ENCODE peak calls at places on chromosomes 4 and X, in nine cellular contexts. E is IMR-90; Z is CD4-positive, alpha-beta T cell; L is astrocyte of the spinal cord; H is AG09319; W is adrenal gland; G is CD8-positive, alpha-beta T cell; Q is glutamatergic neuron; D is GM10248. U is an unnamed sample.

GRCh38 chrX:123869488-123869887 is 9.6 kb downstream of the XIAP start:
- DNase-seq in E (peak; percentile 57), Z (no peak), L (peak; percentile 8), H (no peak), W (no peak), G (no peak), Q (no peak), D (no peak), U (no peak)

GRCh38 chrX:40300286-40300890 is 202.6 kb upstream of the BCOR start:
- DNase-seq in E (no peak), Z (no peak), L (no peak), H (no peak), W (no peak), G (no peak), Q (no peak), D (peak; percentile 46), U (no peak)

GRCh38 chr4:112378858-112379257 is 81.7 kb downstream of the ALPK1 start:
- DNase-seq in E (no peak), Z (no peak), L (no peak), H (no peak), W (no peak), G (no peak), Q (no peak), D (no peak), U (no peak)

GRCh38 chr4:154595807-154596206 is 5.3 kb upstream of the FGA start:
- DNase-seq in E (no peak), Z (no peak), L (no peak), H (no peak), W (no peak), G (no peak), Q (no peak), D (no peak), U (no peak)

GRCh38 chr4:38560763-38561558 is 103.0 kb upstream of the KLF3 start:
- DNase-seq in E (no peak), Z (no peak), L (no peak), H (no peak), W (no peak), G (no peak), Q (no peak), D (peak; percentile 73), U (no peak)

GRCh38 chr4:87497586-87497985 is 31.6 kb downstream of the SPARCL1 start:
- DNase-seq in E (no peak), Z (no peak), L (no peak), H (no peak), W (no peak), G (no peak), Q (no peak), D (no peak), U (no peak)

GRCh38 chrX:136711147-136711546 is 63.2 kb downstream of the CD40LG start:
- DNase-seq in E (peak; percentile 36), Z (no peak), L (peak; percentile 53), H (peak; percentile 4), W (peak; percentile 33), G (no peak), Q (peak; percentile 22), D (no peak), U (no peak)

GRCh38 chr4:25568788-25569231 is 86.8 kb upstream of the SLC34A2 start:
- DNase-seq in E (no peak), Z (no peak), L (no peak), H (no peak), W (no peak), G (no peak), Q (no peak), D (no peak), U (no peak)

GRCh38 chr4:182576609-182577289 is 333.5 kb downstream of the TENM3 start:
- DNase-seq in E (peak; percentile 65), Z (no peak), L (no peak), H (no peak), W (no peak), G (no peak), Q (peak; percentile 40), D (no peak), U (no peak)

GRCh38 chr4:1198070-1198844 is 25.9 kb upstream of the SPON2 start:
- DNase-seq in E (peak; percentile 70), Z (no peak), L (no peak), H (no peak), W (no peak), G (no peak), Q (peak; percentile 50), D (no peak), U (no peak)

GRCh38 chr4:117267317-117267716 is 181.9 kb upstream of the TRAM1L1 start:
- DNase-seq in E (no peak), Z (no peak), L (no peak), H (no peak), W (no peak), G (no peak), Q (no peak), D (no peak), U (no peak)

GRCh38 chrX:136260801-136261200 is 9.6 kb upstream of the MAP7D3 start:
- DNase-seq in E (peak; percentile 89), Z (no peak), L (peak; percentile 75), H (no peak), W (no peak), G (no peak), Q (no peak), D (no peak), U (no peak)

GRCh38 chr4:21387683-21388082 is 560.9 kb downstream of the KCNIP4 start:
- DNase-seq in E (no peak), Z (no peak), L (no peak), H (no peak), W (no peak), G (no peak), Q (no peak), D (no peak), U (no peak)

GRCh38 chr4:188423039-188423438 is 283.8 kb downstream of the TRIML1 start:
- DNase-seq in E (peak; percentile 31), Z (no peak), L (no peak), H (no peak), W (no peak), G (no peak), Q (no peak), D (no peak), U (no peak)

GRCh38 chr4:77201343-77201742 is 44.3 kb downstream of the CCNG2 start:
- DNase-seq in E (peak; percentile 43), Z (no peak), L (peak; percentile 4), H (no peak), W (no peak), G (no peak), Q (no peak), D (no peak), U (no peak)

GRCh38 chr4:134201216-134202098 is at the start of gene PABPC4L:
- DNase-seq in E (peak; percentile 24), Z (no peak), L (peak; percentile 77), H (no peak), W (peak; percentile 18), G (no peak), Q (peak; percentile 32), D (no peak), U (peak; percentile 40)

GRCh38 chr4:10006604-10007435 is 14.5 kb downstream of the SLC2A9 start:
- DNase-seq in E (no peak), Z (no peak), L (peak; percentile 1), H (no peak), W (peak; percentile 28), G (no peak), Q (no peak), D (no peak), U (no peak)
- TF ChIP-seq CTCF in E (no peak), Z (no peak), L (no peak), H (no peak), W (no peak), G (no peak), Q (no peak), D (no peak), U (no peak)

DNA sequence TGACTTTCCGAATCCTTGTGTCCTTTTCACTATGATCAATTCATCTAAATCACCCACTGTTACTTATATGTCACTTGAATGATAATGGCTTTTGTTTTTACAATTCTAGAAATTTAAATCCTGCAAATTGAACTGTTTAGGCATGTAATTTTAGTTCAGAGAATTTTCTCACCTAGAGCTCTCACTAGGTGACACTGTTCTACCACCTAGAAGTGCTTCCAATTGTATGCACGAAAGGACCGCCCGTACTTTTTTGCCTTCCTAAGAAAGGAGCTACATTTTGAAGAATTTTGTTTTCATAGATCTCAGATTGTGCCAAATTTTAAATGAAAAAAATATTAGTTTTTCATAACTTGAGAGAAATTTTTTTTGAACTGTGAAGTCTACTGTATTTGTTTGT is 481.6 kb upstream of the FSTL5 start:
- DNase-seq in E (no peak), Z (no peak), L (no peak), H (no peak), W (no peak), G (no peak), Q (no peak), D (no peak), U (no peak)
- TF ChIP-seq CTCF in E (no peak), Z (no peak), L (no peak), H (no peak), W (no peak), G (no peak), Q (no peak), D (no peak), U (no peak)

GRCh38 chrX:154980330-154981115 is 42.0 kb downstream of the F8 start:
- DNase-seq in E (peak; percentile 49), Z (peak; percentile 58), L (peak; percentile 61), H (peak; percentile 18), W (peak; percentile 65), G (peak; percentile 85), Q (peak; percentile 65), D (peak; percentile 61), U (peak; percentile 61)

GRCh38 chrX:154986826-154987575 is 35.5 kb downstream of the F8 start:
- DNase-seq in E (no peak), Z (no peak), L (no peak), H (no peak), W (no peak), G (no peak), Q (no peak), D (no peak), U (no peak)

GRCh38 chrX:154979671-154980070 is 42.9 kb downstream of the F8 start:
- DNase-seq in E (no peak), Z (no peak), L (no peak), H (no peak), W (no peak), G (no peak), Q (no peak), D (no peak), U (no peak)

GRCh38 chrX:154981116-154981411 is 41.5 kb downstream of the F8 start:
- DNase-seq in E (no peak), Z (no peak), L (no peak), H (no peak), W (no peak), G (no peak), Q (no peak), D (no peak), U (no peak)
- TF ChIP-seq CTCF in E (no peak), Z (peak; percentile 20), L (no peak), H (no peak), W (no peak), G (no peak), Q (peak; percentile 10), D (no peak), U (peak; percentile 6)

DNA sequence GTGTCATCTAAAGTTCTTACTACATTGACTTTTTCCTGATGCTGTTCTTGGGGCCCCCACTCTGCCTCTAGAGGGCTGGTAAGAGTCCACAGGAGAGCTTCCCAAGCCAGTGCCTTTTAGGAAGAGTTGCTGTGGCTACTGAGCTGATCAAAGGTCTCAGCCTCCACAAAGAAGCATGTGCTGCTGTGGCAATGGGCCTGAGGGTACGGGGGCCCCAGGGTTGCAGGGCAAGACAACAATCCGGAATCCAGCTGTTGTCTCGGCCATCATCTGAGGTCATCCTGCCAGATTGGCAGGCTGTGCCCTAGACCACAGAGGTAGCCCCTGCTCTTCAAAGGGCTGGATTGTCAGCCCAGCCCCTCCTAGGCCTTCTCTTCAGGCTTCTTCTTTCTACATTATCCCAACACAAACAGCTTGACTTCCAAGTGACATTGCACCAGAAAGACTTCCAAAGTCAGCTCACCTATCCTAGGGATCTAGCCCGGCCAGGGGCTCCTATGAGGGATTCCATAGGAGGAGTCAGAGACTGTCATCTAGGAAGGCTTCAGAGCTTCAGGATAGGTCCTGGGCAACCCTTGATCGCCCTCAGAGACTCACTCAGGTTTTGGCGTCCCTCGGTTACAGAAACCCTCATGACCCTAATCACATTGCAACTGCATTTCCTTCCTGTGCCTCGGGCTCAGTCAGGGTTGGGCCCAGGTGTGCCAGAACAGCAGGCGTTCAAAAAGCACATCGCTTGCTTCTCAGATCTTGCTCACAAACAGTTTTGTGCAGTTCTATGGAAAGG is 27.7 kb downstream of the SLC25A5 start:
- DNase-seq in E (no peak), Z (no peak), L (no peak), H (no peak), W (no peak), G (no peak), Q (no peak), D (no peak), U (no peak)
- TF ChIP-seq CTCF in E (no peak), Z (no peak), L (no peak), H (no peak), W (no peak), G (no peak), Q (no peak), D (no peak), U (no peak)